ENCODE peak calls at places on chromosomes 5 and 9, in nine cellular contexts. I is NCI-H345; A is transverse colon; V is stimulated activated CD4-positive, alpha-beta T cell treated with anti-CD3 and anti-CD28 coated beads, Interleukin-2, amount 100 ng/mL, for 24 hours; H is IMR-90; D is HFFc6; R is stimulated activated CD8-positive, alpha-beta memory T cell treated with anti-CD3 and anti-CD28 coated beads, Interleukin-7, amount 100 ng/mL, for 1 hour; T is HTR-8/SVneo; N is progenitor cell of endocrine pancreas. Y is an unnamed sample.

GRCh38 chr5:27494845-27495244 is 456.5 kb upstream of the CDH9 start:
- DNase-seq in T (peak; percentile 50), H (no peak), R (no peak), D (no peak), I (no peak), N (no peak), A (no peak), V (no peak), Y (no peak)

GRCh38 chr5:92353107-92354030 is 970.3 kb upstream of the ARRDC3 start:
- DNase-seq in N (no peak), R (no peak), V (no peak), A (no peak), H (peak; percentile 64), D (peak; percentile 75), I (no peak), T (no peak), Y (no peak)

GRCh38 chr5:2685651-2686050 is 65.8 kb downstream of the IRX2 start:
- DNase-seq in D (no peak), N (no peak), I (no peak), H (peak; percentile 0), T (no peak), R (no peak), A (no peak), V (no peak), Y (no peak)

GRCh38 chr5:155794801-155795200 is 532.2 kb upstream of the SGCD start:
- DNase-seq in T (no peak), N (no peak), A (no peak), H (peak; percentile 4), D (no peak), I (no peak), R (no peak), V (no peak), Y (no peak)

GRCh38 chr5:96861044-96861443 is 15.3 kb upstream of the ERAP2 start:
- DNase-seq in H (no peak), I (peak; percentile 67), A (no peak), D (no peak), T (no peak), V (no peak), N (no peak), R (no peak), Y (no peak)

GRCh38 chr9:114348906-114349482 is 19.3 kb downstream of the ORM2 start:
- DNase-seq in R (no peak), V (peak; percentile 90), D (peak; percentile 99), I (no peak), A (peak; percentile 70), N (no peak), H (peak; percentile 99), T (peak; percentile 86), Y (peak; percentile 93)

GRCh38 chr5:180622910-180623309 is 26.5 kb downstream of the FLT4 start:
- DNase-seq in A (no peak), V (no peak), T (no peak), I (no peak), N (no peak), H (no peak), R (no peak), D (no peak), Y (no peak)

GRCh38 chr5:137815202-137815990 is 52.3 kb upstream of the MYOT start:
- DNase-seq in H (no peak), N (no peak), V (no peak), D (no peak), A (no peak), I (no peak), T (no peak), R (no peak), Y (no peak)

GRCh38 chr9:14007199-14007769 is 306.7 kb downstream of the NFIB start:
- DNase-seq in I (no peak), D (no peak), H (no peak), T (no peak), A (no peak), V (no peak), N (no peak), R (no peak), Y (no peak)

GRCh38 chr5:94024625-94025024 is 283.2 kb upstream of the POU5F2 start:
- DNase-seq in N (no peak), V (no peak), H (no peak), T (no peak), A (no peak), D (no peak), R (no peak), I (no peak), Y (no peak)

GRCh38 chr5:92548351-92548750 is 1032.7 kb downstream of the NR2F1-AS1 start:
- DNase-seq in D (no peak), N (no peak), R (no peak), V (no peak), T (no peak), A (no peak), I (no peak), H (peak; percentile 88), Y (no peak)

GRCh38 chr9:35716236-35716635 is 15.8 kb downstream of the TLN1 start:
- DNase-seq in D (peak; percentile 35), H (no peak), T (no peak), A (no peak), N (no peak), I (no peak), R (no peak), V (no peak), Y (no peak)

Y was measured in activated T-cell treated with anti-CD3 and anti-CD28 coated beads, Interleukin-2, amount 50 U/mL, for 48 hours.